ENCODE peak calls at places on chromosomes 5 and 9, in ten cellular contexts. R is RWPE2, C is GM23338, D is breast epithelium, B is cardiac muscle cell, N is sigmoid colon, E is Panc1, L is K562, K is thoracic aorta, A is upper lobe of left lung. O is an unnamed sample. For H3K4me1, the result is how much of the 10 kb centered on the place peaks cover.

GRCh38 chr5:172149073-172149472 is 39.0 kb downstream of the STK10 start:
- DNase-seq in R (peak), C (no peak), D (no peak), B (peak), N (no peak), E (no peak), L (no peak), K (no peak), A (no peak), O (no peak)

GRCh38 chr5:1386274-1386717 is 41.4 kb upstream of the CLPTM1L start:
- DNase-seq in R (no peak), C (peak), D (peak), B (peak), N (no peak), E (no peak), L (peak), K (no peak), A (peak), O (peak)

GRCh38 chr9:135559606-135560005 is 1.9 kb upstream of the PAEP start:
- DNase-seq in R (no peak), C (no peak), D (no peak), B (peak), N (no peak), E (no peak), L (no peak), K (no peak), A (no peak), O (no peak)

GRCh38 chr9:106761493-106761892 is 101.5 kb upstream of the ZNF462 start:
- DNase-seq in R (no peak), C (no peak), D (no peak), B (no peak), N (no peak), E (no peak), L (no peak), K (no peak), A (no peak), O (no peak)

GRCh38 chr5:121949885-121950284 is 11.9 kb upstream of the SRFBP1 start:
- DNase-seq in R (no peak), C (peak), D (no peak), B (peak), N (no peak), E (no peak), L (peak), K (no peak), A (no peak), O (no peak)

GRCh38 chr9:70133253-70134208 is 89.9 kb downstream of the MAMDC2 start:
- DNase-seq in R (no peak), C (no peak), D (no peak), B (peak), N (no peak), E (no peak), L (no peak), K (no peak), A (no peak), O (no peak)

GRCh38 chr5:65262590-65263189 is 219.0 kb downstream of the ADAMTS6 start:
- DNase-seq in R (no peak), C (no peak), D (no peak), B (peak), N (no peak), E (no peak), L (peak), K (no peak), A (no peak), O (no peak)

GRCh38 chr5:17182494-17182893 is 34.9 kb upstream of the BASP1 start:
- DNase-seq in R (no peak), C (no peak), D (no peak), B (no peak), N (no peak), E (no peak), L (no peak), K (no peak), A (no peak), O (no peak)

GRCh38 chr9:1514733-1515363 is 464.7 kb downstream of the DMRT2 start:
- DNase-seq in R (no peak), C (no peak), D (no peak), B (no peak), N (no peak), E (no peak), L (no peak), K (no peak), A (no peak), O (no peak)

GRCh38 chr9:37963936-37964739 is 60.2 kb upstream of the SLC25A51 start:
- DNase-seq in R (no peak), C (no peak), D (peak), B (peak), N (no peak), E (no peak), L (no peak), K (peak), A (peak), O (peak)

GRCh38 chr5:172427202-172427601 is 27.1 kb downstream of the SH3PXD2B start:
- DNase-seq in R (no peak), C (no peak), D (no peak), B (no peak), N (no peak), E (no peak), L (no peak), K (no peak), A (no peak), O (no peak)

GRCh38 chr5:178531786-178532185 is 58.4 kb downstream of the COL23A1 start:
- DNase-seq in R (peak), C (no peak), D (no peak), B (no peak), N (no peak), E (no peak), L (no peak), K (no peak), A (no peak), O (peak)

GRCh38 chr9:38278457-38278856 is 114.0 kb upstream of the ALDH1B1 start:
- DNase-seq in R (no peak), C (no peak), D (no peak), B (no peak), N (no peak), E (no peak), L (no peak), K (no peak), A (no peak), O (no peak)

GRCh38 chr5:35436441-35437057 is 181.1 kb upstream of the SPEF2 start:
- DNase-seq in R (no peak), C (peak), D (no peak), B (peak), N (no peak), E (no peak), L (peak), K (no peak), A (no peak), O (no peak)

GRCh38 chr5:9324348-9325056 is 221.4 kb downstream of the SEMA5A start:
- DNase-seq in R (no peak), C (no peak), D (no peak), B (peak), N (no peak), E (no peak), L (no peak), K (no peak), A (no peak), O (no peak)

GRCh38 chr9:133768859-133769510 is 30.8 kb upstream of the SARDH start:
- DNase-seq in R (peak), C (peak), D (peak), B (no peak), N (peak), E (no peak), L (peak), K (no peak), A (no peak), O (peak)

GRCh38 chr5:57072218-57072892 is 101.5 kb upstream of the GPBP1 start:
- DNase-seq in R (no peak), C (peak), D (no peak), B (no peak), N (no peak), E (no peak), L (no peak), K (no peak), A (no peak), O (no peak)

GRCh38 chr5:130168211-130168610 is 263.9 kb downstream of the CHSY3 start:
- DNase-seq in R (no peak), C (no peak), D (no peak), B (peak), N (no peak), E (no peak), L (no peak), K (no peak), A (no peak), O (no peak)

GRCh38 chr5:55868846-55869245 is 17.7 kb downstream of the IL31RA start:
- DNase-seq in R (peak), C (no peak), D (no peak), B (peak), N (no peak), E (peak), L (peak), K (peak), A (no peak), O (peak)

GRCh38 chr9:23492126-23493002 is 333.7 kb downstream of the ELAVL2 start:
- DNase-seq in R (no peak), C (peak), D (no peak), B (peak), N (no peak), E (peak), L (no peak), K (no peak), A (no peak), O (no peak)

GRCh38 chr5:69432412-69433206 is 17.7 kb downstream of the MARVELD2 start:
- DNase-seq in R (no peak), C (no peak), D (no peak), B (no peak), N (no peak), E (no peak), L (no peak), K (no peak), A (no peak), O (no peak)

GRCh38 chr5:132293066-132293991 is 865 bp upstream of the SLC22A4 start:
- DNase-seq in R (peak), C (peak), D (peak), B (peak), N (peak), E (peak), L (peak), K (peak), A (peak), O (peak)

GRCh38 chr5:120457839-120458507 is 6.1 kb upstream of the PRR16 start:
- DNase-seq in R (peak), C (peak), D (peak), B (peak), N (peak), E (peak), L (peak), K (no peak), A (no peak), O (peak)

GRCh38 chr9:136029556-136029955 is 65.5 kb downstream of the NACC2 start:
- DNase-seq in R (peak), C (no peak), D (peak), B (no peak), N (no peak), E (no peak), L (no peak), K (no peak), A (peak), O (peak)

GRCh38 chr9:115207003-115207837 is 89.3 kb upstream of the TNC start:
- DNase-seq in R (no peak), C (no peak), D (no peak), B (no peak), N (no peak), E (no peak), L (no peak), K (no peak), A (no peak), O (no peak)

GRCh38 chr9:89675403-89675771 is 70.6 kb downstream of the GADD45G start:
- DNase-seq in R (no peak), C (no peak), D (no peak), B (no peak), N (no peak), E (no peak), L (no peak), K (no peak), A (no peak), O (peak)

GRCh38 chr9:13146838-13147237 is 132.7 kb downstream of the MPDZ start:
- DNase-seq in R (no peak), C (no peak), D (no peak), B (no peak), N (no peak), E (no peak), L (no peak), K (no peak), A (no peak), O (no peak)

GRCh38 chr5:164893071-164893470 is 1387.7 kb downstream of the MAT2B start:
- DNase-seq in R (no peak), C (peak), D (no peak), B (no peak), N (no peak), E (no peak), L (no peak), K (no peak), A (no peak), O (no peak)

GRCh38 chr5:66661149-66661548 is 65.0 kb downstream of the MAST4 start:
- DNase-seq in R (no peak), C (no peak), D (no peak), B (peak), N (peak), E (no peak), L (no peak), K (no peak), A (no peak), O (peak)

GRCh38 chr9:87387351-87388055 is 110.2 kb upstream of the DAPK1 start:
- DNase-seq in R (no peak), C (no peak), D (no peak), B (no peak), N (no peak), E (no peak), L (no peak), K (no peak), A (no peak), O (no peak)

GRCh38 chr5:127558273-127558672 is 40.8 kb downstream of the PRRC1 start:
- DNase-seq in R (no peak), C (no peak), D (no peak), B (no peak), N (no peak), E (no peak), L (no peak), K (no peak), A (no peak), O (no peak)

GRCh38 chr9:23663536-23663935 is 162.5 kb downstream of the ELAVL2 start:
- DNase-seq in R (no peak), C (no peak), D (no peak), B (no peak), N (no peak), E (no peak), L (no peak), K (no peak), A (no peak), O (no peak)

GRCh38 chr5:105968961-105969360 is 1701.8 kb downstream of the EFNA5 start:
- DNase-seq in R (no peak), C (no peak), D (no peak), B (peak), N (no peak), E (no peak), L (no peak), K (no peak), A (no peak), O (no peak)

GRCh38 chr9:83291196-83291595 is 228.3 kb upstream of the RASEF start:
- DNase-seq in R (no peak), C (no peak), D (no peak), B (no peak), N (no peak), E (no peak), L (no peak), K (no peak), A (no peak), O (no peak)

GRCh38 chr5:127068771-127069330 is 4.5 kb downstream of the C5orf63 start:
- DNase-seq in R (no peak), C (no peak), D (no peak), B (peak), N (no peak), E (no peak), L (no peak), K (no peak), A (no peak), O (no peak)

GRCh38 chr9:124708633-124709032 is 62.5 kb downstream of the NR6A1 start:
- DNase-seq in R (no peak), C (no peak), D (no peak), B (no peak), N (no peak), E (peak), L (no peak), K (no peak), A (no peak), O (no peak)

DNA sequence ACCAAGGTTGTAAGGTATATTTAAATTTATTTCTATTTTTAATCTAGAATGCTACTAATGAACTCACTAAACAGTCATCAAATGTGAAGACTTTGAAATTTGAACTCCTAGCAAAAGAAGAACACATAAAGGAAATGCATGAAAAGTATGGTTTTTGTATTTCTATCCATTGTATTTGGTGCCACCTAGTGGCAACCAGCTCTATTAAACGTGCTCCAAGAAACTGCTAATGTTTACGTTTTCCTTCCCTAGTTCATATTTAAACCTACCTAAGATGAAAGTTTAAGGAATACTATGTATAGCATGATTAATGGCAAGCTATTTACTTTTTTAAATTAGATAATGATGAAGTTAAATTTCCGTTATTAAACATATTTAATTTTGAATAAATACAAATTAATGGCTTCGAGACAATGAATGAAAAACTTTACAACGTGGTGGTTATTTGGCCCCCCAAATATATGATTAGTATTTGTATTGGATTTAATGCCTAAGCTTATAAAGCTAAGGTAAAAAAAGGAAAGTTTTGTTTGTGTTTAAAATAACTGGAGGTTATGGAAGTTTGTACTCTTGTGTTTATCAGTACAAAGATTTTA is 115.9 kb upstream of the SH3GL2 start:
- DNase-seq in R (no peak), C (peak), D (no peak), B (peak), N (no peak), E (peak), L (peak), K (no peak), A (no peak), O (no peak)
- TF ChIP-seq CTCF in R (peak), C (peak), D (peak), B (peak), N (peak), E (no peak), L (peak), K (peak), A (peak), O (peak)

GRCh38 chr9:104868687-104869404 is 59.1 kb downstream of the ABCA1 start:
- DNase-seq in R (no peak), C (peak), D (no peak), B (peak), N (peak), E (no peak), L (peak), K (no peak), A (peak), O (peak)
- H3K4me1 ChIP-seq in R (half or more), C (under half), D (under half), B (under half), N (half or more), E (under half), L (under half), K (under half), A (under half), O (half or more)

GRCh38 chr5:40258205-40258604 is 421.5 kb upstream of the PTGER4 start:
- DNase-seq in R (no peak), C (no peak), D (no peak), B (peak), N (no peak), E (no peak), L (no peak), K (no peak), A (no peak), O (no peak)
- TF ChIP-seq CTCF in R (no peak), C (no peak), D (no peak), B (no peak), N (no peak), E (no peak), L (no peak), K (no peak), A (no peak), O (no peak)

GRCh38 chr9:130766031-130766903 is 68.8 kb upstream of the ABL1 start:
- DNase-seq in R (no peak), C (no peak), D (no peak), B (no peak), N (peak), E (no peak), L (no peak), K (no peak), A (peak), O (peak)

GRCh38 chr9:130766904-130767262 is 68.2 kb upstream of the ABL1 start:
- DNase-seq in R (no peak), C (no peak), D (no peak), B (no peak), N (no peak), E (no peak), L (no peak), K (no peak), A (no peak), O (no peak)

GRCh38 chr9:130763585-130764200 is 70.1 kb downstream of the EXOSC2 start:
- DNase-seq in R (no peak), C (no peak), D (no peak), B (no peak), N (no peak), E (no peak), L (no peak), K (no peak), A (no peak), O (no peak)

GRCh38 chr9:130768265-130768664 is 66.8 kb upstream of the ABL1 start:
- DNase-seq in R (no peak), C (peak), D (no peak), B (peak), N (no peak), E (no peak), L (peak), K (no peak), A (no peak), O (no peak)

DNA sequence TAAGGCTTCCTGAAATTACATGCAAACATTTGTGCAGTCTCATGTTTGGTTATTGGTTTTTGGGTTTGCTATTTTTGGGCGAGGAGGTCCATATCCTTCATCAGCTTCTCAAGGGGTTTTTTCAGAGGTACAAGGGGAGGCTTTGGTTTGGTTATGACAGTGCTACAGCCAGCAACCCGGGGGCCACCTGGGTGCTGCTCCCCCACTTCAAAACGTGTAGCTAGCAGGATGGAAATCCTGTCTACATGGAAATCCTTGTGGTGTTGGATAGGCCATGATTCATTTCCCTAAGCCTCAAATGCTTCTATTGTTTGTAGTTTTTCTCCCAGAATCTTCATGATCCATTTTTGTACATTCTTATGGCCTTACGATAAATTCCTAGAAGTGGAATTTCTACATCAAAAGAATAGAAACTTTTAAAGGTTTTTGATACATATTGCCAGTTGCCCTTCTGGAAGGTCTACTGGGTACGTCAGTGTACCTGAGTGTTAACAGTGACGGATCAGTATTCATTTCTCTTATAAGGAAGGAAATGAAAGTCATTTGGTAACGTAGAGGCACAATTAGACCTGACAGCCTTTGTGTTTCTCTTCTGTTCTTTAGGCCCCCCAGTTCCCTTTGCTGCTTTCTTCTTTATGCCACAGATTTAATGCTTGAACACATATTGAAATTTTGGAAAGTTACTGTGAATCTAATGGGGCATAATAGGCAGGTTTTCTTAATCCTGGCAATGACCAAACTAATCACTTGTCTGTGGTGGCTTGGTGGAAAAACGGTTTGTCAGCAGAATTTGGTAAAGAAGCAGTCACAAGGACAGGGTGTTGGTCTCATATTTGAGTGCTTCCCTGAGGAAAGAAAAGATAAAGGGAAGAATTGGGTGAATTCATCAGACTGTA is 69.7 kb upstream of the ABL1 start:
- DNase-seq in R (no peak), C (no peak), D (no peak), B (peak), N (no peak), E (no peak), L (no peak), K (no peak), A (no peak), O (no peak)
- H3K4me1 ChIP-seq in R (under half), C (under half), D (under half), B (under half), N (under half), E (under half), L (under half), K (under half), A (under half), O (under half)

DNA sequence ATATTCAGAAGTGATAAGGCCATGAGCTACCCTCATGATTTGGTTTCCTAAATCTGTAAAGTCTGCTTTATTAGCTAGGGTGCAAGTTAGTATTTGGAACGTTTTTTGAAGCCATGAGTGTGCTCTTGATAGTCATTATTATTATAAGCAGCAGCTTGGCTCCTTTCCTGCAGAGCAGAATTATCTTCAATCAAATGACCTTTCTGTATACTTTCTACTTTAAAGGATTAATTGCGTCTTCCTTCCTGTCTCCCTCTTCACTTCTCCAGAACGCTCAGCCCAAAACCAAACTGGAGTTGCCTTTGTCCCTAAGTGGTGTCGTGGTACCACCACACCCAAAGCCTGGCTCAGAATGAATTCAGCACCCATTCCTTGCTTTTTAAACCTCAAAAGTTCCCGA is 211.3 kb downstream of the ARHGAP26 start:
- DNase-seq in R (no peak), C (no peak), D (no peak), B (no peak), N (no peak), E (no peak), L (no peak), K (no peak), A (no peak), O (no peak)
- TF ChIP-seq CTCF in R (no peak), C (no peak), D (no peak), B (no peak), N (no peak), E (no peak), L (no peak), K (no peak), A (no peak), O (no peak)

GRCh38 chr5:140246378-140247122 is 56.4 kb downstream of the PFDN1 start:
- DNase-seq in R (peak), C (no peak), D (no peak), B (peak), N (peak), E (no peak), L (no peak), K (no peak), A (no peak), O (peak)
- H3K4me1 ChIP-seq in R (under half), C (under half), D (under half), B (under half), N (half or more), E (under half), L (under half), K (under half), A (under half), O (half or more)